ENCODE peak calls at places on chromosome 1, in four cellular contexts. D is thoracic aorta, I is hepatocyte, U is mammary epithelial cell. W is an unnamed sample.
A peak's percentile ranks its signal among the peaks of the same experiment; 100 is the strongest.

GRCh38 chr1:183693521-183693920 is 40.4 kb upstream of the APOBEC4 start:
- DNase-seq in D (no peak), I (no peak), U (no peak), W (no peak)

GRCh38 chr1:225911207-225912130 is 12.6 kb downstream of the PYCR2 start:
- DNase-seq in D (no peak), I (peak; percentile 80), U (no peak), W (peak; percentile 77)

GRCh38 chr1:70685300-70686286 is 274.5 kb downstream of the CTH start:
- DNase-seq in D (peak; percentile 19), I (peak; percentile 78), U (peak; percentile 40), W (peak; percentile 60)

GRCh38 chr1:245656189-245656717 is 501.5 kb downstream of the KIF26B start:
- DNase-seq in D (no peak), I (no peak), U (no peak), W (no peak)

GRCh38 chr1:17874231-17874630 is 119.1 kb downstream of the ACTL8 start:
- DNase-seq in D (no peak), I (no peak), U (peak; percentile 70), W (no peak)

GRCh38 chr1:232726048-232726779 is 79.0 kb upstream of the MAP10 start:
- DNase-seq in D (no peak), I (no peak), U (peak; percentile 91), W (no peak)

GRCh38 chr1:214003233-214003632 is 15.5 kb downstream of the PROX1 start:
- DNase-seq in D (no peak), I (no peak), U (no peak), W (no peak)

GRCh38 chr1:239434181-239434580 is 47.8 kb downstream of the CHRM3 start:
- DNase-seq in D (no peak), I (no peak), U (peak; percentile 0), W (no peak)

GRCh38 chr1:27759236-27759635 is 13.8 kb upstream of the STX12 start:
- DNase-seq in D (no peak), I (no peak), U (no peak), W (no peak)

GRCh38 chr1:209650454-209650853 is 1.8 kb downstream of the LAMB3 start:
- DNase-seq in D (no peak), I (no peak), U (peak; percentile 17), W (no peak)
- H3K4me1 ChIP-seq in D (peaks cover 25% of the 10 kb centered on the region), I (peaks cover 49% of the 10 kb centered on the region), U (peaks cover 52% of the 10 kb centered on the region), W (peaks cover 21% of the 10 kb centered on the region)

GRCh38 chr1:118494998-118495397 is 310.0 kb upstream of the SPAG17 start:
- DNase-seq in D (no peak), I (no peak), U (no peak), W (no peak)
- TF ChIP-seq CTCF in D (no peak), I (no peak), U (no peak), W (no peak)

DNA sequence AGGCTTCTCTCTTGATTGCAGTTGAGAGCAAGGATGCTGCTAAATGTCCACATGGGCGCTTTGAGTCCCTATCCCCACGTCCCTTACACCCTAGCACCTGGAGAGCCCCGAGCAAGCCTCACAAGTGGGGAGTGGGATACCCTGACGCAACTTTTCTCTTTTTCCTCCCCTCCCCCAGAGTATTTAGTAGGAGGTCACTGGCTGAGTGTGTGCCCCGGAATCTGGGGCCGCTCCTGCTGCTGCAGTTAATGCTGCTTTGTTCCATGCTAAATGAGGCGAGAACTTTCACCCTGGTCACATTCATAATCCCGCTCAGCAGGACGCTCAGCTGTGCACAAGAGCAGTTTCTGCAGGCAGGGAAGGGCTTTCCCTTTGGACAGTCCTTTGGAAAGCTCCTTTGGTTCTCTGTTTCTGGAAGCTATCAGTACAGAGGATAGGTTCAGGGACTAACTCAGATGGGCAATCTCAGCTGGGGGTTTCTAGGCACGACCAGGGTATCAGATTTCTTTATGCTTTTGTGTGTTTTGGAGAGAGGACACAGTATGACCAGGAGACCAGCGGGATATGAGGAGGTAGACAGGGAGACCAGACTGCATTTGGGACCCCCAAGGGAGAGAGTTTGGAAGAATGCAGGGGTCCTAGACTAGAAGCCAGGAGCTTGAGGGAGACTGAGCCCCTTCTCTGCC is 75.9 kb downstream of the NOS1AP start:
- DNase-seq in D (no peak), I (no peak), U (no peak), W (no peak)
- H3K4me3 ChIP-seq in D (no peak overlapping the region), I (no peak overlapping the region), U (no peak overlapping the region), W (no peak overlapping the region)

DNA sequence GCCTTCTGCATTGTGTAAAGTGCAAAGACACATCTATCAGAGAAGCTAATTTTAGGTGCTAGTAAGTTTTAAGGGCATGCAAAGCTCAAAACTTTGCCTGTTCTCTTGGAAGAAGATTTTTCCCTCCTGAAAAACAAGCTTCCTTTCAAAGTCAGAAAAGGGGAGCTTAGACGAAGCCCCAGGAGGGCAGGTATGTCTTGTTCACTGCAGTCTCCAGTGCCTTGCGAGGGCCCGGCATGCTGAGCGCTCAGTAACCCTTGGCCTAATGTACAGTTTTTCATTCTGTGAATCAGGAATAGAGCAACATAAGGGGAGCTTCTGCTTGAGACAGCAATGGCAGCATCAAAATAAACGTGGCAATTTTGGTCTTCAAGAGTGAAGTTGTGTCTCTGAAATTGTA is 35.0 kb downstream of the GALNT2 start:
- DNase-seq in D (no peak), I (no peak), U (no peak), W (no peak)
- H3K4me1 ChIP-seq in D (peaks cover 36% of the 10 kb centered on the region), I (peaks cover 37% of the 10 kb centered on the region), U (peaks cover 36% of the 10 kb centered on the region), W (peaks cover 59% of the 10 kb centered on the region)

DNA sequence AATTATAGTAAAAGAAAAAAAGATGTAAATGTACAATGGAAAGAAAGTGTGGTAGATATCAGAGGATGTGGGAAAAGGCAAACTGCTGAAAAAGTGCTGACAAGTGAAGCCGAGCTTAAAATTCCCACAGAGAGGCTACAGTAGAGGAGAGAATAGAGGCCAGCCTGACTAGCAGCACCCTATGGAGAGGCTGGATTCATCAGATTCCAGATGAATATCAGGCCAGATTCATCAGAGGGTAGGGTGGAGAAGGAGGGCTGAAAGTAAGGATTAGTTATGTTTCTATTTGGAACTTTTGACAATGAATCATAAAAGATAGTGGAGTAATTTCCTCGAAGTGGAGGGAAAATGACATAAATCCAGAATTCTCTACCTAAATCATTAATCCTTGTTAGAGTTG is 60.4 kb upstream of the NEK7 start:
- DNase-seq in D (no peak), I (no peak), U (no peak), W (no peak)
- TF ChIP-seq CTCF in D (no peak), I (no peak), U (no peak), W (no peak)

GRCh38 chr1:66048011-66048410 is 255.3 kb downstream of the PDE4B start:
- DNase-seq in D (no peak), I (no peak), U (no peak), W (no peak)
- H3K4me3 ChIP-seq in D (no peak overlapping the region), I (no peak overlapping the region), U (no peak overlapping the region), W (no peak overlapping the region)

GRCh38 chr1:95375201-95375600 is 141.2 kb downstream of the RWDD3 start:
- DNase-seq in D (no peak), I (no peak), U (no peak), W (no peak)
- H3K4me1 ChIP-seq in D (no peaks in the 10 kb centered on the region), I (peaks cover 20% of the 10 kb centered on the region), U (no peaks in the 10 kb centered on the region), W (no peaks in the 10 kb centered on the region)

GRCh38 chr1:10513199-10513598 is 38.4 kb downstream of the PEX14 start:
- DNase-seq in D (no peak), I (no peak), U (no peak), W (no peak)

GRCh38 chr1:10515627-10516026 is 40.9 kb downstream of the PEX14 start:
- DNase-seq in D (no peak), I (no peak), U (peak; percentile 65), W (no peak)

GRCh38 chr1:10516925-10517676 is 42.4 kb downstream of the PEX14 start:
- DNase-seq in D (no peak), I (no peak), U (no peak), W (no peak)

GRCh38 chr1:10516244-10516643 is 41.5 kb downstream of the PEX14 start:
- DNase-seq in D (no peak), I (no peak), U (no peak), W (no peak)

GRCh38 chr1:10514490-10515235 is 39.9 kb downstream of the PEX14 start:
- DNase-seq in D (no peak), I (peak; percentile 59), U (peak; percentile 40), W (no peak)
- TF ChIP-seq CTCF in D (peak; percentile 47), I (peak; percentile 61), U (peak; percentile 63), W (no peak)

GRCh38 chr1:167562697-167563096 is 9.1 kb upstream of the CREG1 start:
- DNase-seq in D (no peak), I (no peak), U (peak; percentile 65), W (no peak)
- H3K4me3 ChIP-seq in D (no peak overlapping the region), I (no peak overlapping the region), U (no peak overlapping the region), W (no peak overlapping the region)

GRCh38 chr1:44806025-44806703 is 987 bp downstream of the DYNLT4 start:
- DNase-seq in D (no peak), I (peak; percentile 9), U (no peak), W (peak; percentile 21)
- H3K4me1 ChIP-seq in D (peaks cover 60% of the 10 kb centered on the region), I (peaks cover 43% of the 10 kb centered on the region), U (peaks cover 83% of the 10 kb centered on the region), W (peaks cover 97% of the 10 kb centered on the region)

W was measured in tibial artery.